ENCODE peak calls at places on chromosomes 7 and 10, in five cellular contexts. One of them, this sample, is unnamed.
A peak's percentile ranks its signal among the peaks of the same experiment; 100 is the strongest.

GRCh38 chr7:129006636-129007414 is 48.1 kb downstream of the TNPO3 start:
- DNase-seq in posterior cingulate gyrus: no peak
- DNase-seq in GM18507: no peak
- DNase-seq in T-helper 9 cell: no peak
- DNase-seq in KBM-7: no peak
- DNase-seq in this sample: no peak

GRCh38 chr10:116891208-116891607 is 41.9 kb downstream of the ENO4 start:
- DNase-seq in GM18507: no peak
- DNase-seq in KBM-7: peak; percentile 60
- DNase-seq in T-helper 9 cell: no peak
- DNase-seq in posterior cingulate gyrus: no peak
- DNase-seq in this sample: no peak

GRCh38 chr10:1400129-1400865 is 337.0 kb downstream of the ADARB2 start:
- DNase-seq in KBM-7: no peak
- DNase-seq in GM18507: no peak
- DNase-seq in T-helper 9 cell: no peak
- DNase-seq in posterior cingulate gyrus: no peak
- DNase-seq in this sample: no peak

GRCh38 chr7:151080522-151081169 is at the start of gene FASTK:
- DNase-seq in KBM-7: peak; percentile 89
- DNase-seq in posterior cingulate gyrus: peak; percentile 98
- DNase-seq in GM18507: peak; percentile 93
- DNase-seq in T-helper 9 cell: peak; percentile 82
- DNase-seq in this sample: peak; percentile 82

GRCh38 chr10:114499630-114500190 is 95.4 kb upstream of the AFAP1L2 start:
- DNase-seq in posterior cingulate gyrus: no peak
- DNase-seq in KBM-7: no peak
- DNase-seq in T-helper 9 cell: peak; percentile 9
- DNase-seq in GM18507: no peak
- DNase-seq in this sample: peak; percentile 41

GRCh38 chr10:13908475-13908874 is 321.7 kb downstream of the PRPF18 start:
- DNase-seq in T-helper 9 cell: no peak
- DNase-seq in posterior cingulate gyrus: no peak
- DNase-seq in GM18507: no peak
- DNase-seq in KBM-7: no peak
- DNase-seq in this sample: no peak

GRCh38 chr7:21579341-21580072 is 36.7 kb downstream of the DNAH11 start:
- DNase-seq in GM18507: no peak
- DNase-seq in T-helper 9 cell: no peak
- DNase-seq in posterior cingulate gyrus: no peak
- DNase-seq in KBM-7: no peak
- DNase-seq in this sample: no peak

GRCh38 chr10:3781458-3782098 is 3.4 kb downstream of the KLF6 start:
- DNase-seq in KBM-7: peak; percentile 57
- DNase-seq in T-helper 9 cell: peak; percentile 38
- DNase-seq in GM18507: no peak
- DNase-seq in posterior cingulate gyrus: no peak
- DNase-seq in this sample: no peak

GRCh38 chr10:98920807-98921206 is 314.8 kb downstream of the HPSE2 start:
- DNase-seq in T-helper 9 cell: no peak
- DNase-seq in posterior cingulate gyrus: no peak
- DNase-seq in KBM-7: no peak
- DNase-seq in GM18507: no peak
- DNase-seq in this sample: no peak

GRCh38 chr10:111030042-111030750 is 46.6 kb upstream of the ADRA2A start:
- DNase-seq in T-helper 9 cell: no peak
- DNase-seq in posterior cingulate gyrus: no peak
- DNase-seq in GM18507: no peak
- DNase-seq in KBM-7: no peak
- DNase-seq in this sample: no peak

GRCh38 chr10:50625663-50626062 is 1.9 kb upstream of the SGMS1 start:
- DNase-seq in posterior cingulate gyrus: no peak
- DNase-seq in GM18507: no peak
- DNase-seq in T-helper 9 cell: no peak
- DNase-seq in KBM-7: peak; percentile 33
- DNase-seq in this sample: no peak

GRCh38 chr7:151993977-151994676 is 31.3 kb upstream of the GALNT11 start:
- DNase-seq in GM18507: no peak
- DNase-seq in KBM-7: no peak
- DNase-seq in posterior cingulate gyrus: peak; percentile 95
- DNase-seq in T-helper 9 cell: no peak
- DNase-seq in this sample: no peak

GRCh38 chr10:22231260-22231659 is 13.4 kb upstream of the EBLN1 start:
- DNase-seq in T-helper 9 cell: no peak
- DNase-seq in KBM-7: no peak
- DNase-seq in GM18507: no peak
- DNase-seq in posterior cingulate gyrus: no peak
- DNase-seq in this sample: no peak

GRCh38 chr7:123797673-123798526 is 47.1 kb upstream of the HYAL4 start:
- DNase-seq in posterior cingulate gyrus: no peak
- DNase-seq in GM18507: no peak
- DNase-seq in KBM-7: peak; percentile 53
- DNase-seq in T-helper 9 cell: no peak
- DNase-seq in this sample: no peak

GRCh38 chr7:27194641-27195379 is 5.1 kb downstream of the HOXA13 start:
- DNase-seq in KBM-7: no peak
- DNase-seq in posterior cingulate gyrus: no peak
- DNase-seq in T-helper 9 cell: no peak
- DNase-seq in GM18507: no peak
- DNase-seq in this sample: no peak

GRCh38 chr10:24449334-24449740 is 240.4 kb downstream of the KIAA1217 start:
- DNase-seq in GM18507: no peak
- DNase-seq in KBM-7: no peak
- DNase-seq in posterior cingulate gyrus: no peak
- DNase-seq in T-helper 9 cell: no peak
- DNase-seq in this sample: no peak

This sample was measured in T follicular helper cell.